ENCODE peak calls at places on chromosomes 5 and 9, in ten cellular contexts. One of them, this sample, is unnamed.

GRCh38 chr5:146652547-146652946 is 136.6 kb upstream of the GPR151 start:
- DNase-seq in H9: no peak
- DNase-seq in body of pancreas: no peak
- DNase-seq in foreskin fibroblast: no peak
- DNase-seq in astrocyte of the spinal cord: no peak
- DNase-seq in suprapubic skin: no peak
- DNase-seq in neural progenitor cell: no peak
- DNase-seq in HCT116: no peak
- DNase-seq in cardiac muscle cell: no peak
- DNase-seq in fibroblast of lung: no peak
- DNase-seq in this sample: no peak

GRCh38 chr9:114192539-114192938 is 37.2 kb downstream of the COL27A1 start:
- DNase-seq in H9: no peak
- DNase-seq in body of pancreas: no peak
- DNase-seq in foreskin fibroblast: no peak
- DNase-seq in astrocyte of the spinal cord: no peak
- DNase-seq in suprapubic skin: no peak
- DNase-seq in neural progenitor cell: no peak
- DNase-seq in HCT116: no peak
- DNase-seq in cardiac muscle cell: no peak
- DNase-seq in fibroblast of lung: no peak
- DNase-seq in this sample: no peak

GRCh38 chr5:36398137-36398536 is 96.4 kb upstream of the RANBP3L start:
- DNase-seq in H9: no peak
- DNase-seq in body of pancreas: no peak
- DNase-seq in foreskin fibroblast: no peak
- DNase-seq in astrocyte of the spinal cord: peak
- DNase-seq in suprapubic skin: no peak
- DNase-seq in neural progenitor cell: peak
- DNase-seq in HCT116: peak
- DNase-seq in cardiac muscle cell: peak
- DNase-seq in fibroblast of lung: peak
- DNase-seq in this sample: no peak

GRCh38 chr5:150122536-150123481 is 32.8 kb downstream of the PDGFRB start:
- DNase-seq in H9: no peak
- DNase-seq in body of pancreas: no peak
- DNase-seq in foreskin fibroblast: no peak
- DNase-seq in astrocyte of the spinal cord: no peak
- DNase-seq in suprapubic skin: no peak
- DNase-seq in neural progenitor cell: no peak
- DNase-seq in HCT116: no peak
- DNase-seq in cardiac muscle cell: no peak
- DNase-seq in fibroblast of lung: no peak
- DNase-seq in this sample: no peak

GRCh38 chr9:133693116-133693515 is 45.0 kb downstream of the SARDH start:
- DNase-seq in H9: no peak
- DNase-seq in body of pancreas: no peak
- DNase-seq in foreskin fibroblast: no peak
- DNase-seq in astrocyte of the spinal cord: no peak
- DNase-seq in suprapubic skin: no peak
- DNase-seq in neural progenitor cell: no peak
- DNase-seq in HCT116: no peak
- DNase-seq in cardiac muscle cell: no peak
- DNase-seq in fibroblast of lung: no peak
- DNase-seq in this sample: no peak

GRCh38 chr9:122099271-122099869 is 6.3 kb upstream of the TTLL11 start:
- DNase-seq in H9: peak
- DNase-seq in body of pancreas: peak
- DNase-seq in foreskin fibroblast: peak
- DNase-seq in astrocyte of the spinal cord: peak
- DNase-seq in suprapubic skin: peak
- DNase-seq in neural progenitor cell: peak
- DNase-seq in HCT116: peak
- DNase-seq in cardiac muscle cell: peak
- DNase-seq in fibroblast of lung: peak
- DNase-seq in this sample: peak

GRCh38 chr9:131809941-131810344 is 70.1 kb upstream of the RAPGEF1 start:
- DNase-seq in H9: no peak
- DNase-seq in body of pancreas: no peak
- DNase-seq in foreskin fibroblast: peak
- DNase-seq in astrocyte of the spinal cord: peak
- DNase-seq in suprapubic skin: no peak
- DNase-seq in neural progenitor cell: no peak
- DNase-seq in HCT116: no peak
- DNase-seq in cardiac muscle cell: no peak
- DNase-seq in fibroblast of lung: peak
- DNase-seq in this sample: no peak

GRCh38 chr9:133237271-133237731 is 28.3 kb upstream of the OBP2B start:
- DNase-seq in H9: peak
- DNase-seq in body of pancreas: no peak
- DNase-seq in foreskin fibroblast: no peak
- DNase-seq in astrocyte of the spinal cord: peak
- DNase-seq in suprapubic skin: no peak
- DNase-seq in neural progenitor cell: no peak
- DNase-seq in HCT116: no peak
- DNase-seq in cardiac muscle cell: no peak
- DNase-seq in fibroblast of lung: peak
- DNase-seq in this sample: no peak

GRCh38 chr5:150978590-150978989 is 41.8 kb upstream of the GPX3 start:
- DNase-seq in H9: no peak
- DNase-seq in body of pancreas: no peak
- DNase-seq in foreskin fibroblast: no peak
- DNase-seq in astrocyte of the spinal cord: no peak
- DNase-seq in suprapubic skin: no peak
- DNase-seq in neural progenitor cell: no peak
- DNase-seq in HCT116: no peak
- DNase-seq in cardiac muscle cell: no peak
- DNase-seq in fibroblast of lung: no peak
- DNase-seq in this sample: no peak

DNA sequence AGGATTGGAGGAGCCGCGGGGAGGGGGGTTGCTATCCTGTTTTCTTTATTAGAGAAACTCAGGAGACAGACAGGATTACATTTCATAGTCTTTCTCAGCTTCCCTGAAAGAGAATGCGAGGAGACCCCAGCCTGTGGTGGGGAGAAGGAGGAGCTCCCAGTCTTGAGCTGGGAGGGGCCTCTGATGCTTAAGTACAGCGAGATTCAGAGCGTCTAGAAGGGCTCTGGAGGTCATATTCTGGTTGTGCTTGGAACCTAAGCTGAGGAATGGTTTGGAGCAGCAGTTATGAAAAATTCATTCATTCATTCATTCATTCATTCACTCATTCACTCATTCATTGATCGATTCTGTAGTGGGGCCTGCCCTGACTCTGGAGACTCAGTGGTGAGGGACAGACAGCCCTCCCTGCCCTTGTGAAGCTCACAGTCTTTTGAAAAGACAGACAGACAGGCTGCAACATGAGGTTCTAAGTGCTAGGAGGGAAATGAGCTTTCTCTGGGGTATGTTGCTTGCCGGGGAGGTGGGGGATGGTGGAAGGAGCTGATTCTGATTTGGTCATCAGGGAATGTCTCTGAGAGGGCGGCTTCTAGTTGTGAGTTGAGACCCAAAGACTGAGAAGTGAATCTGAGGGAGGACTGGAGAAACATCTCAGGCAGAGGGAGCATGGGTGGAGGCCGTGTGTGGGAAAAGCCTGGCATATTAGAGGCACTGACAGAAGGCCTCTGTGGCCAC is 2.5 kb upstream of the SPRY4 start:
- DNase-seq in H9: peak
- DNase-seq in body of pancreas: no peak
- DNase-seq in foreskin fibroblast: peak
- DNase-seq in astrocyte of the spinal cord: peak
- DNase-seq in suprapubic skin: peak
- DNase-seq in neural progenitor cell: peak
- DNase-seq in HCT116: no peak
- DNase-seq in cardiac muscle cell: no peak
- DNase-seq in fibroblast of lung: peak
- DNase-seq in this sample: no peak
- TF ChIP-seq CTCF in H9: no peak
- TF ChIP-seq CTCF in body of pancreas: no peak
- TF ChIP-seq CTCF in foreskin fibroblast: peak
- TF ChIP-seq CTCF in astrocyte of the spinal cord: no peak
- TF ChIP-seq CTCF in suprapubic skin: no peak
- TF ChIP-seq CTCF in neural progenitor cell: no peak
- TF ChIP-seq CTCF in HCT116: no peak
- TF ChIP-seq CTCF in cardiac muscle cell: no peak
- TF ChIP-seq CTCF in fibroblast of lung: peak
- TF ChIP-seq CTCF in this sample: no peak

DNA sequence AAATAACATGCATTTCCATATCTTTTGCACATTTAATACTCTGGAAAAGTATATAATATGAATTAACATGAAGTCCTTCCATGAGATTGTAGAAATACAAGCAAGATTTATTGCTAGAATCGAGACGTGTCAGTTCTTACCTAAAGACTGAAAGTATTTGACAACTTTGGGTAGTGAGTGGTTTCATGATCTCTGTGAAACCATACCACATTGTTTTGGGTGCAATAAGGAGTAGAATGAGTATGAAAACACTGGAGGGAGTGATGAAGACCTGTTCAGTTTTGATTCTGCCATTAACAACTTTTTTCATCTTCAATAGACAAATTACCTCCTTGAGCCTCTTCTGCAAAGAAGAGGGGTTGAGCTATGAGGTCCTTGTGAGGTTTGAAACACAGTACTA is 133.7 kb downstream of the NUDT12 start:
- DNase-seq in H9: no peak
- DNase-seq in body of pancreas: no peak
- DNase-seq in foreskin fibroblast: no peak
- DNase-seq in astrocyte of the spinal cord: no peak
- DNase-seq in suprapubic skin: no peak
- DNase-seq in neural progenitor cell: no peak
- DNase-seq in HCT116: no peak
- DNase-seq in cardiac muscle cell: no peak
- DNase-seq in fibroblast of lung: no peak
- DNase-seq in this sample: no peak
- TF ChIP-seq CTCF in H9: no peak
- TF ChIP-seq CTCF in body of pancreas: no peak
- TF ChIP-seq CTCF in foreskin fibroblast: no peak
- TF ChIP-seq CTCF in astrocyte of the spinal cord: no peak
- TF ChIP-seq CTCF in suprapubic skin: no peak
- TF ChIP-seq CTCF in neural progenitor cell: no peak
- TF ChIP-seq CTCF in HCT116: no peak
- TF ChIP-seq CTCF in cardiac muscle cell: no peak
- TF ChIP-seq CTCF in fibroblast of lung: no peak
- TF ChIP-seq CTCF in this sample: no peak

DNA sequence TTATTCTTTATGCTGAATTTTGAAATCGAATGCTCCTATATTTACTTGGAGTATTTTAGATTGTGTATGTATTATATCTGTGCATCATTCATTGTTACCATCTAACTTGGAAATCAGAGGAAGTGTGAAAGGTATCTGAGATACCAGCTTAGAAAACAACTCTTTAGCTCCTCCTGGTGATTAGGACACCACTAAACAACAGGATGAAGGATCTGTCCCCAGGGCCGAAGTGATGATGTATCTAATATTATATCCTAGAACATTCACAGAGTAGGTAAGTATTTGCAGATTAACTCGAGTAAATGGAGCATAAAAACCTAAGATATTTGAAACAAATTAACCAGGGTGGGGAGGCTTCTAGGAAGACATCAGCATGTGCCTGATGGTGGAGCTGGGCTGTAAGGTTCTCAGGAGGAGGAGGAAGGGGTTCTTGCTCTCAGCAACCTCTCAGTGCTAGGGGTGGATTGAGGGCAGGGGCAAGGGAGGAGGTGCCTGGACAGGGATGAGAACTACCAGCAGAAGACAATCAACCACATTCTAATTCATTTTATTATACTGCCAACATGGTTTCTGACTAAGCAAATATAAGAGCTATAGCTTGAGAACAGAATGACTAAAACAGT is 2.6 kb upstream of the NFIL3 start:
- DNase-seq in H9: no peak
- DNase-seq in body of pancreas: no peak
- DNase-seq in foreskin fibroblast: peak
- DNase-seq in astrocyte of the spinal cord: peak
- DNase-seq in suprapubic skin: no peak
- DNase-seq in neural progenitor cell: peak
- DNase-seq in HCT116: peak
- DNase-seq in cardiac muscle cell: peak
- DNase-seq in fibroblast of lung: peak
- DNase-seq in this sample: no peak
- TF ChIP-seq CTCF in H9: peak
- TF ChIP-seq CTCF in body of pancreas: peak
- TF ChIP-seq CTCF in foreskin fibroblast: peak
- TF ChIP-seq CTCF in astrocyte of the spinal cord: peak
- TF ChIP-seq CTCF in suprapubic skin: peak
- TF ChIP-seq CTCF in neural progenitor cell: peak
- TF ChIP-seq CTCF in HCT116: no peak
- TF ChIP-seq CTCF in cardiac muscle cell: peak
- TF ChIP-seq CTCF in fibroblast of lung: peak
- TF ChIP-seq CTCF in this sample: no peak

GRCh38 chr5:7823601-7824000 is 27.3 kb downstream of the CFAP90 start:
- DNase-seq in H9: no peak
- DNase-seq in body of pancreas: no peak
- DNase-seq in foreskin fibroblast: no peak
- DNase-seq in astrocyte of the spinal cord: no peak
- DNase-seq in suprapubic skin: no peak
- DNase-seq in neural progenitor cell: no peak
- DNase-seq in HCT116: no peak
- DNase-seq in cardiac muscle cell: no peak
- DNase-seq in fibroblast of lung: no peak
- DNase-seq in this sample: no peak

GRCh38 chr5:7828269-7828668 is 22.7 kb downstream of the CFAP90 start:
- DNase-seq in H9: no peak
- DNase-seq in body of pancreas: peak
- DNase-seq in foreskin fibroblast: no peak
- DNase-seq in astrocyte of the spinal cord: no peak
- DNase-seq in suprapubic skin: no peak
- DNase-seq in neural progenitor cell: no peak
- DNase-seq in HCT116: no peak
- DNase-seq in cardiac muscle cell: no peak
- DNase-seq in fibroblast of lung: no peak
- DNase-seq in this sample: no peak

GRCh38 chr5:7824995-7825394 is 25.9 kb downstream of the CFAP90 start:
- DNase-seq in H9: no peak
- DNase-seq in body of pancreas: no peak
- DNase-seq in foreskin fibroblast: no peak
- DNase-seq in astrocyte of the spinal cord: no peak
- DNase-seq in suprapubic skin: no peak
- DNase-seq in neural progenitor cell: no peak
- DNase-seq in HCT116: no peak
- DNase-seq in cardiac muscle cell: no peak
- DNase-seq in fibroblast of lung: no peak
- DNase-seq in this sample: no peak

GRCh38 chr5:7825630-7826029 is 25.3 kb downstream of the CFAP90 start:
- DNase-seq in H9: no peak
- DNase-seq in body of pancreas: no peak
- DNase-seq in foreskin fibroblast: no peak
- DNase-seq in astrocyte of the spinal cord: no peak
- DNase-seq in suprapubic skin: no peak
- DNase-seq in neural progenitor cell: no peak
- DNase-seq in HCT116: no peak
- DNase-seq in cardiac muscle cell: no peak
- DNase-seq in fibroblast of lung: no peak
- DNase-seq in this sample: no peak

DNA sequence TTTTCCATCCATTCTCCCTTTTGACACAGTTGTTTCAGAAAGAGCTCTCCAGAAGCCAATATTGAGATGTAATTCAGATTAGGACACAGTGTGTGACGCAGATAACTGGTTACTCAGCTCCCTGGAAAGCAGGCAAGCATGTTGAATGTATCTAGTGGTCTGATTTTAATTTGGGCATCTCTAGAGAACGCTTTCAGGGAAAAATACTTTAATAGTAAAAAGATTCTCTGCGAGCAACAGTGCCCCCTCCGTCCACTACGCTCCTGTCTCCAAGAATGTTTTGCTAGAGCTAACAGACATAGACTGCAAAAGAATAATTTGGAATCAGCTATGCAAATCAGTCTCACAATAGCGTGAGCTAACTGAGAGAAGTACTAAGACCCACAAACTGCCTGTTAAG is 23.3 kb downstream of the CFAP90 start:
- DNase-seq in H9: no peak
- DNase-seq in body of pancreas: no peak
- DNase-seq in foreskin fibroblast: no peak
- DNase-seq in astrocyte of the spinal cord: no peak
- DNase-seq in suprapubic skin: no peak
- DNase-seq in neural progenitor cell: no peak
- DNase-seq in HCT116: no peak
- DNase-seq in cardiac muscle cell: no peak
- DNase-seq in fibroblast of lung: peak
- DNase-seq in this sample: no peak
- TF ChIP-seq CTCF in H9: no peak
- TF ChIP-seq CTCF in body of pancreas: no peak
- TF ChIP-seq CTCF in foreskin fibroblast: peak
- TF ChIP-seq CTCF in astrocyte of the spinal cord: peak
- TF ChIP-seq CTCF in suprapubic skin: no peak
- TF ChIP-seq CTCF in neural progenitor cell: no peak
- TF ChIP-seq CTCF in HCT116: no peak
- TF ChIP-seq CTCF in cardiac muscle cell: peak
- TF ChIP-seq CTCF in fibroblast of lung: no peak
- TF ChIP-seq CTCF in this sample: no peak